ENCODE peak calls at places on chromosome 1, in ten cellular contexts. K is upper lobe of right lung; T is NCI-H1436; H is head of caudate nucleus; S is adipocyte; F is stimulated activated CD4-positive, alpha-beta T cell treated with anti-CD3 and anti-CD28 coated beads, Interleukin-1b, Interleukin-23, amount 100 ng/mL, for 4 hours; L is non-pigmented ciliary epithelial cell; Z is astrocyte of the cerebellum; A is hypothalamus; X is NCI-H1092. C is an unnamed sample.
A peak's percentile ranks its signal among the peaks of the same experiment; 100 is the strongest.

GRCh38 chr1:225319951-225320350 is 107.9 kb downstream of the LBR start:
- DNase-seq in L (no peak), F (no peak), Z (no peak), X (no peak), K (no peak), T (no peak), A (no peak), S (no peak), H (no peak), C (no peak)

GRCh38 chr1:74363220-74363619 is 128.0 kb downstream of the TNNI3K start:
- DNase-seq in S (no peak), H (no peak), X (no peak), A (no peak), T (no peak), F (no peak), Z (no peak), L (no peak), K (no peak), C (no peak)

GRCh38 chr1:235642021-235642942 is 7.3 kb downstream of the GNG4 start:
- DNase-seq in A (no peak), S (no peak), Z (no peak), F (peak; percentile 40), L (no peak), X (peak; percentile 16), H (no peak), K (no peak), T (peak; percentile 53), C (no peak)

GRCh38 chr1:234601217-234602017 is 8.6 kb downstream of the IRF2BP2 start:
- DNase-seq in X (no peak), K (no peak), A (no peak), T (peak; percentile 42), F (no peak), S (peak; percentile 72), H (no peak), L (no peak), Z (no peak), C (no peak)

GRCh38 chr1:91282695-91283420 is 121.8 kb downstream of the HFM1 start:
- DNase-seq in Z (peak; percentile 72), H (peak; percentile 79), T (peak; percentile 47), S (peak; percentile 90), X (peak; percentile 42), F (peak; percentile 15), A (no peak), K (no peak), L (peak; percentile 52), C (peak; percentile 18)

GRCh38 chr1:226636847-226637096 is 88.2 kb downstream of the STUM start:
- DNase-seq in S (no peak), L (no peak), K (no peak), Z (no peak), H (no peak), X (no peak), T (no peak), F (no peak), A (no peak), C (no peak)

GRCh38 chr1:178031856-178032320 is 62.0 kb upstream of the RASAL2 start:
- DNase-seq in A (peak; percentile 64), T (peak; percentile 71), F (no peak), L (peak; percentile 83), S (peak; percentile 98), K (peak; percentile 81), H (peak; percentile 90), Z (peak; percentile 92), X (peak; percentile 78), C (peak; percentile 62)

GRCh38 chr1:152034654-152035405 is 2.0 kb downstream of the S100A11 start:
- DNase-seq in X (no peak), S (peak; percentile 93), T (peak; percentile 72), K (no peak), A (no peak), L (no peak), Z (no peak), F (peak; percentile 44), H (peak; percentile 15), C (no peak)

GRCh38 chr1:22819391-22819790 is 108.8 kb downstream of the EPHB2 start:
- DNase-seq in A (no peak), X (no peak), F (no peak), L (no peak), K (no peak), Z (no peak), T (no peak), H (no peak), S (no peak), C (no peak)

GRCh38 chr1:103561612-103562395 is 9.6 kb upstream of the AMY2B start:
- DNase-seq in A (no peak), H (no peak), K (no peak), T (no peak), F (no peak), X (no peak), Z (no peak), L (no peak), S (peak; percentile 78), C (no peak)